ENCODE peak calls at places on chromosomes 12 and 14, in eight cellular contexts. E is left lung, U is dorsolateral prefrontal cortex, P is WTC11, Q is H9, I is endodermal cell, O is lung, F is WERI-Rb-1. N is an unnamed sample.

GRCh38 chr14:73283592-73284379 is 46.5 kb downstream of the PAPLN start:
- DNase-seq in Q (peak), I (peak), O (no peak), F (no peak), P (peak), E (no peak), U (no peak), N (no peak)

GRCh38 chr12:82366182-82366581 is 7.9 kb downstream of the METTL25 start:
- DNase-seq in P (no peak), E (no peak), F (no peak), Q (no peak), O (no peak), I (no peak), U (no peak), N (no peak)

GRCh38 chr12:88375301-88375959 is 204.8 kb downstream of the KITLG start:
- DNase-seq in O (no peak), E (no peak), Q (no peak), P (no peak), I (no peak), U (no peak), F (no peak), N (no peak)

GRCh38 chr12:57632369-57632897 is 568 bp downstream of the B4GALNT1 start:
- DNase-seq in U (peak), O (no peak), P (peak), F (peak), E (no peak), Q (peak), I (peak), N (no peak)

GRCh38 chr12:6827982-6828670 is at the start of gene P3H3:
- DNase-seq in P (peak), Q (peak), O (no peak), F (peak), I (peak), E (no peak), U (peak), N (no peak)

GRCh38 chr14:58099682-58100081 is 52.3 kb downstream of the ARMH4 start:
- DNase-seq in O (no peak), E (no peak), I (no peak), P (no peak), U (no peak), F (no peak), Q (no peak), N (no peak)

GRCh38 chr12:62907067-62907466 is 27.9 kb downstream of the PPM1H start:
- DNase-seq in F (no peak), Q (no peak), P (no peak), I (no peak), E (no peak), O (no peak), U (no peak), N (no peak)

GRCh38 chr12:116565963-116566362 is 6.8 kb downstream of the MAP1LC3B2 start:
- DNase-seq in P (no peak), F (no peak), U (no peak), O (no peak), Q (no peak), E (no peak), I (no peak), N (no peak)

GRCh38 chr14:78486081-78486480 is 315.9 kb downstream of the NRXN3 start:
- DNase-seq in E (no peak), P (no peak), Q (peak), U (no peak), I (peak), F (no peak), O (no peak), N (no peak)

GRCh38 chr12:71164877-71165197 is 7.0 kb upstream of the TSPAN8 start:
- DNase-seq in F (no peak), Q (no peak), I (no peak), E (no peak), P (no peak), O (no peak), U (no peak), N (no peak)

GRCh38 chr12:93427779-93428564 is 13.8 kb downstream of the UBE2N start:
- DNase-seq in I (no peak), P (no peak), F (no peak), O (no peak), E (no peak), U (no peak), Q (no peak), N (no peak)

GRCh38 chr14:72839753-72840390 is 54.0 kb downstream of the DPF3 start:
- DNase-seq in O (no peak), E (no peak), P (no peak), U (no peak), Q (no peak), F (no peak), I (no peak), N (no peak)

GRCh38 chr14:75409425-75410205 is 18.2 kb upstream of the JDP2 start:
- DNase-seq in I (no peak), O (no peak), F (no peak), P (no peak), Q (no peak), U (no peak), E (no peak), N (no peak)

GRCh38 chr14:77301103-77301502 is 19.6 kb downstream of the POMT2 start:
- DNase-seq in E (peak), I (peak), F (peak), Q (peak), P (peak), U (peak), O (peak), N (peak)

GRCh38 chr14:77023001-77023996 is 5.2 kb downstream of the IRF2BPL start:
- DNase-seq in E (no peak), F (no peak), I (peak), Q (peak), P (peak), O (no peak), U (no peak), N (no peak)

GRCh38 chr14:24274101-24274543 is 2.7 kb upstream of the RABGGTA start:
- DNase-seq in O (peak), I (no peak), U (no peak), P (no peak), E (no peak), F (peak), Q (no peak), N (no peak)

GRCh38 chr12:114777052-114777451 is 93.1 kb upstream of the TBX3 start:
- DNase-seq in P (no peak), I (no peak), O (no peak), F (no peak), E (no peak), U (no peak), Q (no peak), N (no peak)

GRCh38 chr12:124567673-124568373 is 411 bp upstream of the NCOR2 start:
- DNase-seq in E (peak), F (peak), O (peak), I (peak), U (peak), P (peak), Q (peak), N (peak)

GRCh38 chr12:124875803-124876132 is 12.1 kb upstream of the SCARB1 start:
- DNase-seq in E (no peak), U (no peak), Q (no peak), P (no peak), O (no peak), F (no peak), I (no peak), N (no peak)

GRCh38 chr12:127150028-127150427 is 1116.9 kb upstream of the TMEM132C start:
- DNase-seq in P (no peak), U (no peak), I (peak), Q (no peak), O (no peak), E (no peak), F (no peak), N (no peak)

GRCh38 chr12:114935658-114936057 is 251.7 kb upstream of the TBX3 start:
- DNase-seq in F (no peak), O (no peak), I (peak), E (no peak), Q (no peak), U (no peak), P (no peak), N (no peak)

GRCh38 chr12:2494490-2495192 is 300.1 kb upstream of the FKBP4 start:
- DNase-seq in O (no peak), P (no peak), I (no peak), E (no peak), F (no peak), Q (no peak), U (no peak), N (no peak)

GRCh38 chr14:32702571-32702970 is 236.1 kb upstream of the NPAS3 start:
- DNase-seq in P (peak), I (peak), U (peak), Q (peak), O (no peak), F (no peak), E (peak), N (no peak)

GRCh38 chr12:49501895-49502294 is 36.9 kb upstream of the KCNH3 start:
- DNase-seq in I (no peak), P (no peak), O (no peak), Q (no peak), U (no peak), F (no peak), E (no peak), N (no peak)

GRCh38 chr12:120763250-120763649 is 37.6 kb downstream of the ACADS start:
- DNase-seq in I (peak), O (no peak), P (no peak), U (no peak), E (no peak), Q (no peak), F (no peak), N (no peak)

GRCh38 chr12:110431957-110432587 is 18.1 kb downstream of the ARPC3 start:
- DNase-seq in I (no peak), P (no peak), F (no peak), U (no peak), O (no peak), E (no peak), Q (no peak), N (no peak)

GRCh38 chr14:21467620-21468019 is 9.1 kb downstream of the RAB2B start:
- DNase-seq in F (no peak), U (no peak), O (no peak), E (no peak), I (no peak), P (no peak), Q (no peak), N (no peak)

GRCh38 chr12:117038023-117038680 is 61.1 kb downstream of the TESC start:
- DNase-seq in U (no peak), F (no peak), I (no peak), O (no peak), P (no peak), E (peak), Q (no peak), N (no peak)

GRCh38 chr12:87196329-87196728 is 832.9 kb downstream of the C12orf50 start:
- DNase-seq in I (no peak), F (no peak), U (no peak), P (no peak), E (no peak), Q (no peak), O (no peak), N (no peak)

GRCh38 chr14:65103150-65103760 is 938 bp upstream of the MAX start:
- DNase-seq in F (peak), P (no peak), E (no peak), Q (no peak), O (no peak), I (no peak), U (no peak), N (no peak)

GRCh38 chr14:95273041-95273978 is 46.4 kb downstream of the CLMN start:
- DNase-seq in I (no peak), Q (no peak), O (no peak), U (no peak), E (no peak), F (no peak), P (no peak), N (no peak)

DNA sequence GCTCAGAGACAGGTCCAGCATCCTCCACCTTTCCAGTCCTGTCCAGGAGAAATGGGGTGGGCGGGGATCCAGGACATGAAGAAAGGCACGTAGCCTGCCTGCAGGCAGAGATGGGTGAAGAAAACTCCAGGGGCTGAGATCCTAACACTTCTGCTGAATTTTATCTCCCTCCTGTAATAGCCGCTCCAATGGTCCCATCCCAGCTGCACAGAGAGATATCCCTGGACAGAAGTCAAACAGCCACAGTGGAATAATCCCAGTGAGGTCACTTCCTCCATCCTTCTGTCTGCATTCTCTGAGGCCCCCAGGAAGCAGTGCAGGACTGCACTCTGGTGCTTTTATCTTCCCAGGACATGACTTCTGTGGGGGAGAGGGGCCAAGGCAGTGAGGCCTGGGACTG is 26.3 kb downstream of the KRT18 start:
- DNase-seq in U (no peak), F (no peak), Q (no peak), I (no peak), O (no peak), P (no peak), E (no peak), N (no peak)
- TF ChIP-seq CTCF in U (no peak), F (no peak), Q (no peak), I (no peak), O (no peak), P (no peak), E (no peak), N (no peak)

GRCh38 chr12:65882504-65882903 is 58.2 kb downstream of the HMGA2 start:
- DNase-seq in P (no peak), I (no peak), U (no peak), Q (no peak), E (no peak), F (no peak), O (no peak), N (no peak)

GRCh38 chr12:65881348-65881961 is 57.2 kb downstream of the HMGA2 start:
- DNase-seq in P (peak), Q (no peak), F (no peak), I (no peak), O (no peak), U (no peak), E (peak), N (no peak)

GRCh38 chr12:65885312-65885711 is 61.0 kb downstream of the HMGA2 start:
- DNase-seq in E (no peak), O (no peak), I (no peak), P (no peak), U (no peak), F (no peak), Q (no peak), N (no peak)

GRCh38 chr12:65879878-65880277 is 55.6 kb downstream of the HMGA2 start:
- DNase-seq in U (no peak), P (no peak), I (no peak), O (no peak), F (no peak), E (no peak), Q (no peak), N (no peak)

GRCh38 chr12:65881965-65882413 is 57.7 kb downstream of the HMGA2 start:
- DNase-seq in U (peak), O (peak), P (peak), Q (peak), I (peak), F (no peak), E (peak), N (no peak)
- TF ChIP-seq CTCF in U (no peak), O (no peak), P (no peak), Q (no peak), I (peak), F (no peak), E (no peak), N (no peak)

GRCh38 chr12:67433393-67434175 is 164.4 kb downstream of the CAND1 start:
- DNase-seq in U (no peak), E (no peak), P (no peak), Q (no peak), O (no peak), F (no peak), I (no peak), N (no peak)

GRCh38 chr12:67430708-67431335 is 161.7 kb downstream of the CAND1 start:
- DNase-seq in U (no peak), E (peak), P (peak), Q (no peak), O (peak), F (no peak), I (no peak), N (no peak)

GRCh38 chr12:67428431-67428830 is 159.3 kb downstream of the CAND1 start:
- DNase-seq in E (no peak), Q (no peak), P (no peak), F (no peak), U (no peak), O (no peak), I (no peak), N (no peak)

GRCh38 chr12:67434653-67435375 is 165.7 kb downstream of the CAND1 start:
- DNase-seq in E (no peak), I (peak), Q (no peak), P (no peak), O (no peak), F (no peak), U (no peak), N (no peak)

DNA sequence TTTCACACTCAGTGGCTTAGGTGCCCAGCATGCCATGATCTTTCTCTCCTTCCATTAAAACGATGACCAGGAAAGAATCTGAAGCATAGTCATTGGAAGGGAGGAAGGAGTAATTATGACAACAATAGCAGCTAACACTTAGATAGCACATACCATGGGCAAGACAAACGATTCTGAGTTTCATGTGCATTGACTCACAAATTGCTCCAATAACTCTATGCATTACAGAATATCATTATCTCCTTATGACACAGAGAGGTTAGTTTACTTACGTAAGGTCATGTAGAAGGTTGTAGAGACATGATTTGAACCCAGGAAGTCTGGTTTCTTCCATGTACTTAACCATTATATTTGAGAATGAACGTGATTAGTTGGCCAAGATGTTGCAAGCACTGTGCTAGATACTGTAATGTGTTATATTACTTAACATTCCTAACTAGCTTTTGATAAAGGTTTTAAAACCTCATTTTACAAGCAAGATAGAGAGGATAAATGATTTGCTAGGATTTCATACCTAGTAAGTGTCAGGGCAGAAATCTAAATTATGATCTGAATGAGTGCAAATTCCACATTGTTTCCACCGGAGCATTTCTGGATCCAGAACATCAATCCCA is 162.4 kb downstream of the CAND1 start:
- DNase-seq in O (no peak), P (no peak), E (no peak), Q (no peak), F (no peak), U (no peak), I (no peak), N (no peak)
- TF ChIP-seq CTCF in O (no peak), P (no peak), E (no peak), Q (no peak), F (no peak), U (no peak), I (no peak), N (no peak)

GRCh38 chr14:91058017-91058675 is 2.3 kb downstream of the RPS6KA5 start:
- DNase-seq in Q (no peak), I (no peak), O (no peak), P (no peak), F (no peak), U (no peak), E (no peak), N (no peak)

GRCh38 chr14:91060472-91061308 is at the start of gene RPS6KA5:
- DNase-seq in O (peak), E (peak), I (peak), U (peak), P (peak), Q (peak), F (peak), N (peak)

GRCh38 chr14:91062600-91062999 is 2.2 kb upstream of the RPS6KA5 start:
- DNase-seq in P (no peak), E (no peak), F (no peak), I (no peak), U (no peak), Q (no peak), O (no peak), N (no peak)

GRCh38 chr14:91061309-91061887 is 957 bp upstream of the RPS6KA5 start:
- DNase-seq in F (no peak), U (no peak), E (no peak), Q (no peak), P (no peak), O (no peak), I (no peak), N (no peak)

DNA sequence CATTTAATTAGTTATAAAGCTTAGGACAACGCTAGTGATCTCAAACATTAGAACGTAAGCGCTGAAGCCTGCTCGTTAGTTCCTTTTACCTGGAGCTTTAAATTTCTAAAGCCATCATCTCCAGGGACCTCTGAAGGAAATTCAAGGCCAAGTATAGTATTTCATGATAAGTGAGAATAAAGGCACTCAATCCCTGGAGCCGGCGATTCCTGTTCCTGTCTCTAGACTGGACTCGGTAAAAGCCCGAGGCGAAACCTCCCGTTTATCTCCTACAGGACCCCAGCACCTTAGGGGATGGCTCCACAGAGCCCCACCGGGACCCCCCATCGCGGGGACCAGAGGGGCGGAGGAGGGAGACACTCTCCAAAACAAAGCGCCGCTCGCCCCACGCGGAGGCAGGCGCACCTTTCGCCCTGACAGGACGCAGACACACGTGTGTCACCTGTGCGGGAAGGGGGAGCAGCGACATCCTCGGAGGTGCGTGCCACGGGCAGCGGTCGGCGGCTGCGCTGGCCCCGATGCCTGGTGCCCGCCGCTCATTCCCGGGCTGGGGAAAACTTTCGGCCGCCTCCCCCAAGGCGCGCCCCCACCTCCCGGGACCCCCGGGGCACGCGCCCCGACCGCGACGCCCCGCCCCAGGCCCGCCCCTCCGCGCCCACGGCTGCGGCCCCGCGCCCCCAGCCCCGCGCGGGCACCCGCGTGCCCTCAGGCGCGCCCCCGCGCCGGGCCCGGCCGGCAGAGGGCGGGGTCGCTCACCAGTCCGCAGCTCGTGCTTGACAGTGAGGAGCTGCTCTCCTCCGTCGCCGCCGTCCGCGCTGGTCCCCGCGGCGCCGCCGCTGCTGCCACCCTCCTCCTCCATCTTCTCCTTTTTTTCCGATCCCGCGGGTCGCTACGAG is 617 bp downstream of the RPS6KA5 start:
- DNase-seq in P (peak), U (peak), O (peak), I (peak), Q (peak), F (peak), E (peak), N (no peak)
- TF ChIP-seq CTCF in P (no peak), U (no peak), O (no peak), I (peak), Q (peak), F (peak), E (no peak), N (no peak)

GRCh38 chr14:92199763-92200162 is 78.0 kb downstream of the CPSF2 start:
- DNase-seq in Q (no peak), U (no peak), F (no peak), I (no peak), E (no peak), O (no peak), P (no peak), N (no peak)
- TF ChIP-seq CTCF in Q (peak), U (no peak), F (peak), I (peak), E (no peak), O (no peak), P (no peak), N (no peak)

GRCh38 chr14:47207636-47208035 is 467.8 kb downstream of the MDGA2 start:
- DNase-seq in F (no peak), P (no peak), E (no peak), Q (no peak), I (no peak), O (no peak), U (no peak), N (no peak)
- TF ChIP-seq CTCF in F (peak), P (no peak), E (no peak), Q (no peak), I (peak), O (no peak), U (peak), N (peak)